ENCODE peak calls at places on chromosomes 5 and 9, in eight cellular contexts. R, F, U, Z, M, L, E and X are unnamed samples.

GRCh38 chr5:16666861-16667481 is 50.2 kb upstream of the RETREG1 start:
- DNase-seq in R (no peak), F (no peak), U (peak; percentile 18), Z (no peak), M (no peak), L (no peak), E (no peak), X (peak; percentile 64)

GRCh38 chr5:150642567-150642927 is 2.1 kb downstream of the SYNPO start:
- DNase-seq in R (peak; percentile 89), F (no peak), U (peak; percentile 84), Z (no peak), M (no peak), L (peak; percentile 67), E (no peak), X (no peak)

GRCh38 chr5:176647870-176648466 is 684 bp downstream of the TSPAN17 start:
- DNase-seq in R (no peak), F (peak; percentile 23), U (no peak), Z (no peak), M (peak; percentile 55), L (peak; percentile 80), E (no peak), X (peak; percentile 82)

GRCh38 chr5:53037141-53037859 is 48.1 kb downstream of the ITGA2 start:
- DNase-seq in R (peak; percentile 96), F (no peak), U (no peak), Z (no peak), M (no peak), L (no peak), E (no peak), X (no peak)

GRCh38 chr9:336039-336438 is 121.4 kb downstream of the DOCK8 start:
- DNase-seq in R (no peak), F (no peak), U (peak; percentile 30), Z (no peak), M (no peak), L (no peak), E (no peak), X (no peak)

GRCh38 chr5:97134634-97135033 is 7.8 kb downstream of the LIX1 start:
- DNase-seq in R (no peak), F (no peak), U (peak; percentile 70), Z (no peak), M (no peak), L (no peak), E (no peak), X (no peak)

GRCh38 chr5:178507151-178507932 is 82.9 kb downstream of the COL23A1 start:
- DNase-seq in R (no peak), F (no peak), U (no peak), Z (no peak), M (no peak), L (no peak), E (no peak), X (no peak)

GRCh38 chr5:137758719-137759312 is 4.7 kb upstream of the HNRNPA0 start:
- DNase-seq in R (peak; percentile 7), F (no peak), U (no peak), Z (no peak), M (no peak), L (no peak), E (no peak), X (no peak)

GRCh38 chr5:140214831-140215230 is 39.8 kb downstream of the CYSTM1 start:
- DNase-seq in R (peak; percentile 78), F (no peak), U (no peak), Z (no peak), M (peak; percentile 89), L (peak; percentile 40), E (no peak), X (no peak)

GRCh38 chr5:139696894-139697658 is 48.9 kb downstream of the CXXC5 start:
- DNase-seq in R (peak; percentile 81), F (no peak), U (no peak), Z (no peak), M (no peak), L (peak; percentile 69), E (peak; percentile 75), X (peak; percentile 82)

GRCh38 chr5:113199122-113199905 is 222.7 kb downstream of the DCP2 start:
- DNase-seq in R (peak; percentile 78), F (no peak), U (no peak), Z (no peak), M (no peak), L (no peak), E (peak; percentile 11), X (no peak)

GRCh38 chr5:156532921-156533320 is 206.0 kb downstream of the SGCD start:
- DNase-seq in R (no peak), F (no peak), U (no peak), Z (no peak), M (no peak), L (no peak), E (no peak), X (no peak)